ENCODE peak calls at places on chromosomes 16 and 17, in six cellular contexts. K is HEK293T, I is Ammon's horn, O is substantia nigra, N is H7, L is body of pancreas. S is an unnamed sample.

GRCh38 chr17:40633871-40634270 is 13.7 kb downstream of the SMARCE1 start:
- DNase-seq in I (no peak), L (no peak), O (no peak), N (no peak), K (no peak), S (no peak)

GRCh38 chr17:81565231-81565630 is 13.1 kb upstream of the FAAP100 start:
- DNase-seq in O (no peak), N (no peak), K (no peak), L (no peak), I (no peak), S (no peak)

GRCh38 chr16:2224183-2224486 is 744 bp downstream of the E4F1 start:
- DNase-seq in K (no peak), I (peak), O (no peak), N (no peak), L (no peak), S (no peak)

GRCh38 chr17:37831492-37831891 is 86.6 kb upstream of the HNF1B start:
- DNase-seq in I (no peak), O (no peak), N (no peak), K (no peak), L (no peak), S (no peak)

GRCh38 chr17:64200080-64201042 is 62.7 kb downstream of the TEX2 start:
- DNase-seq in O (no peak), K (no peak), I (no peak), L (no peak), N (no peak), S (no peak)

GRCh38 chr16:20253825-20254224 is 73.5 kb downstream of the GP2 start:
- DNase-seq in K (no peak), N (no peak), I (no peak), O (no peak), L (no peak), S (no peak)

GRCh38 chr17:14202388-14203166 is 34.1 kb downstream of the CDRT15 start:
- DNase-seq in N (no peak), I (no peak), O (no peak), L (no peak), K (no peak), S (no peak)

GRCh38 chr16:86095131-86095752 is 196.3 kb downstream of the IRF8 start:
- DNase-seq in I (no peak), K (no peak), L (no peak), N (no peak), O (no peak), S (no peak)

GRCh38 chr17:17930674-17931073 is 41.5 kb downstream of the TOM1L2 start:
- DNase-seq in I (no peak), N (no peak), O (no peak), L (no peak), K (no peak), S (no peak)

GRCh38 chr17:49015179-49015923 is 18.2 kb downstream of the IGF2BP1 start:
- DNase-seq in O (no peak), L (no peak), K (no peak), I (no peak), N (no peak), S (no peak)

GRCh38 chr16:75591001-75591852 is 25.0 kb downstream of the GABARAPL2 start:
- DNase-seq in I (peak), L (peak), N (no peak), K (peak), O (no peak), S (no peak)

GRCh38 chr17:60421273-60422161 is 772 bp upstream of the CHCT1 start:
- DNase-seq in L (peak), I (peak), K (no peak), N (peak), O (peak), S (peak)

GRCh38 chr17:59093702-59094231 is 12.9 kb downstream of the TRIM37 start:
- DNase-seq in N (no peak), O (no peak), K (peak), I (no peak), L (peak), S (no peak)

GRCh38 chr16:12092347-12092882 is 115.9 kb downstream of the SNX29 start:
- DNase-seq in I (no peak), O (no peak), N (no peak), K (no peak), L (no peak), S (no peak)

GRCh38 chr16:56862776-56863175 is 2.2 kb upstream of the SLC12A3 start:
- DNase-seq in L (no peak), K (no peak), N (peak), O (no peak), I (peak), S (no peak)

GRCh38 chr17:6075050-6075449 is 4.9 kb downstream of the WSCD1 start:
- DNase-seq in I (no peak), N (no peak), L (no peak), O (no peak), K (no peak), S (no peak)

GRCh38 chr16:27314161-27314723 is 468 bp downstream of the IL4R start:
- DNase-seq in K (peak), N (no peak), L (peak), O (no peak), I (no peak), S (peak)

GRCh38 chr16:23064642-23065041 is 84.6 kb downstream of the USP31 start:
- DNase-seq in N (no peak), K (no peak), O (no peak), I (peak), L (no peak), S (no peak)

GRCh38 chr16:2465653-2466415 is 5.3 kb upstream of the NTN3 start:
- DNase-seq in N (peak), K (peak), I (no peak), L (no peak), O (no peak), S (peak)

GRCh38 chr16:71484006-71484893 is 4.9 kb downstream of the ZNF19 start:
- DNase-seq in I (peak), O (peak), N (peak), K (peak), L (peak), S (peak)

GRCh38 chr17:5775098-5775497 is 190.8 kb upstream of the NLRP1 start:
- DNase-seq in N (no peak), I (no peak), L (no peak), O (no peak), K (no peak), S (no peak)

GRCh38 chr17:81427446-81428120 is 32.3 kb downstream of the BAHCC1 start:
- DNase-seq in L (peak), O (peak), N (no peak), K (no peak), I (peak), S (no peak)

GRCh38 chr16:72990003-72990521 is 57.9 kb downstream of the ZFHX3 start:
- DNase-seq in L (peak), I (peak), O (no peak), K (peak), N (peak), S (no peak)

GRCh38 chr16:23784811-23785447 is 30.1 kb downstream of the CHP2 start:
- DNase-seq in I (peak), O (no peak), N (no peak), L (no peak), K (no peak), S (no peak)

GRCh38 chr16:67704110-67704509 is 15.0 kb downstream of the GFOD2 start:
- DNase-seq in I (no peak), K (no peak), N (no peak), L (no peak), O (no peak), S (no peak)

GRCh38 chr16:89026121-89026612 is 49.2 kb upstream of the CBFA2T3 start:
- DNase-seq in I (no peak), L (no peak), K (no peak), N (no peak), O (no peak), S (peak)

GRCh38 chr17:43570518-43570928 is 24.4 kb upstream of the ETV4 start:
- DNase-seq in O (no peak), K (no peak), I (peak), N (no peak), L (no peak), S (no peak)

GRCh38 chr17:38724337-38724988 is 5.7 kb upstream of the CISD3 start:
- DNase-seq in L (peak), O (peak), N (no peak), I (peak), K (no peak), S (no peak)

GRCh38 chr16:86002178-86002577 is 103.2 kb downstream of the IRF8 start:
- DNase-seq in N (no peak), I (no peak), K (no peak), O (no peak), L (no peak), S (no peak)

GRCh38 chr16:49204191-49204590 is 77.4 kb downstream of the CBLN1 start:
- DNase-seq in O (no peak), I (no peak), K (no peak), L (no peak), N (no peak), S (no peak)

GRCh38 chr17:43880420-43880991 is 26.8 kb downstream of the MPP2 start:
- DNase-seq in L (peak), K (peak), N (peak), O (no peak), I (no peak), S (peak)

S was measured in WTC11.